ENCODE peak calls at places on chromosomes 1 and 21, in eight cellular contexts. K is ovary, O is lung, P is gastrocnemius medialis, L is MM.1S, Q is AG04450, S is SJSA1, B is spleen. G is an unnamed sample. For H3K9me3, the result is how much of the 10 kb centered on the place peaks cover.

GRCh38 chr1:155082941-155083541 is 4.4 kb downstream of the EFNA3 start:
- DNase-seq in K (peak), O (no peak), P (no peak), L (no peak), Q (no peak), S (no peak), B (peak), G (no peak)

GRCh38 chr21:38811257-38811656 is 5.5 kb downstream of the ETS2 start:
- DNase-seq in K (no peak), O (no peak), P (no peak), L (no peak), Q (peak), S (peak), B (no peak), G (no peak)

GRCh38 chr1:194103516-194104246 is 917.3 kb upstream of the B3GALT2 start:
- DNase-seq in K (no peak), O (no peak), P (no peak), L (no peak), Q (no peak), S (no peak), B (peak), G (no peak)

GRCh38 chr1:53135735-53136114 is 6.7 kb downstream of the SLC1A7 start:
- DNase-seq in K (peak), O (no peak), P (no peak), L (no peak), Q (peak), S (peak), B (peak), G (no peak)

GRCh38 chr1:75641325-75641724 is 30.4 kb upstream of the SLC44A5 start:
- DNase-seq in K (no peak), O (no peak), P (no peak), L (no peak), Q (no peak), S (no peak), B (no peak), G (no peak)

GRCh38 chr1:212495843-212496494 is 63.2 kb downstream of the NENF start:
- DNase-seq in K (no peak), O (no peak), P (no peak), L (no peak), Q (no peak), S (no peak), B (no peak), G (no peak)

GRCh38 chr1:186330758-186331157 is 44.3 kb downstream of the TPR start:
- DNase-seq in K (no peak), O (no peak), P (no peak), L (no peak), Q (no peak), S (no peak), B (no peak), G (no peak)

GRCh38 chr1:44831516-44831915 is 11.5 kb downstream of the PTCH2 start:
- DNase-seq in K (no peak), O (no peak), P (no peak), L (no peak), Q (no peak), S (no peak), B (peak), G (no peak)

GRCh38 chr1:183956559-183957188 is 80.9 kb downstream of the COLGALT2 start:
- DNase-seq in K (no peak), O (no peak), P (peak), L (peak), Q (peak), S (no peak), B (no peak), G (no peak)

GRCh38 chr1:178330153-178330552 is 166.6 kb downstream of the CLEC20A start:
- DNase-seq in K (no peak), O (no peak), P (no peak), L (no peak), Q (no peak), S (no peak), B (no peak), G (no peak)

GRCh38 chr21:41326414-41327080 is 9.9 kb downstream of the FAM3B start:
- DNase-seq in K (no peak), O (no peak), P (no peak), L (no peak), Q (no peak), S (no peak), B (no peak), G (no peak)

GRCh38 chr1:35718492-35719336 is at the start of gene C1orf216:
- DNase-seq in K (peak), O (peak), P (peak), L (peak), Q (peak), S (peak), B (peak), G (peak)

GRCh38 chr1:26791626-26792025 is 3.9 kb downstream of the PIGV start:
- DNase-seq in K (no peak), O (no peak), P (no peak), L (no peak), Q (no peak), S (no peak), B (no peak), G (no peak)

GRCh38 chr1:206706298-206706791 is 21.6 kb downstream of the MAPKAPK2 start:
- DNase-seq in K (no peak), O (no peak), P (no peak), L (no peak), Q (peak), S (peak), B (no peak), G (no peak)

GRCh38 chr1:226535626-226536025 is 12.9 kb upstream of the STUM start:
- DNase-seq in K (no peak), O (no peak), P (no peak), L (no peak), Q (no peak), S (no peak), B (no peak), G (no peak)

GRCh38 chr1:181949500-181949899 is 112.0 kb downstream of the ZNF648 start:
- DNase-seq in K (no peak), O (no peak), P (no peak), L (no peak), Q (no peak), S (no peak), B (no peak), G (no peak)

GRCh38 chr1:19433610-19433999 is 51.7 kb downstream of the CAPZB start:
- DNase-seq in K (no peak), O (no peak), P (peak), L (no peak), Q (no peak), S (no peak), B (no peak), G (no peak)

GRCh38 chr1:46522184-46522968 is 29.1 kb downstream of the KNCN start:
- DNase-seq in K (peak), O (peak), P (peak), L (no peak), Q (no peak), S (peak), B (peak), G (no peak)

GRCh38 chr1:206590025-206590834 is 22.0 kb downstream of the EIF2D start:
- DNase-seq in K (no peak), O (no peak), P (no peak), L (no peak), Q (no peak), S (no peak), B (no peak), G (no peak)

GRCh38 chr1:119253366-119253765 is 112.9 kb upstream of the WARS2 start:
- DNase-seq in K (no peak), O (no peak), P (no peak), L (no peak), Q (no peak), S (no peak), B (no peak), G (no peak)

DNA sequence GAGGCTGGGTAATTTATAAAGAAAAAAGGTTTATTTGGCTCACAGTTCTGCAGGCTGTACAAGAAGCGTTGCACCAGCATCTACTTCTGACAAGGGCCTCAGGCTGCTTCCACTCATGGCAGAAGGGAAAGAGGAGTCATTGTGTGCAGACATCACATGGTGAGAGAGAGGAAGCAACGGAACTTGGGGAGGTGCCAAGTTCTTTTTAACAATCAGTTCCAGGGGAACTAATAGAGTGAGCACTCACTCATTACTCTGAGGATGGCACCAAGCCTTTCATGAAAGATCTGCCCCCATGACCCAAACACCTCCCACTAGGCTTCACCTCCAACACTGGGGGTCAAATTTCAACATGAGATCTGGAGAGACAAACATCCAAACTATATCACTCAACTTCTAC is 77.2 kb downstream of the DDAH1 start:
- DNase-seq in K (no peak), O (no peak), P (no peak), L (no peak), Q (no peak), S (no peak), B (no peak), G (no peak)
- H3K9me3 ChIP-seq in K (under half), O (under half), P (under half), L (under half), Q (under half), S (under half), B (under half), G (under half)

DNA sequence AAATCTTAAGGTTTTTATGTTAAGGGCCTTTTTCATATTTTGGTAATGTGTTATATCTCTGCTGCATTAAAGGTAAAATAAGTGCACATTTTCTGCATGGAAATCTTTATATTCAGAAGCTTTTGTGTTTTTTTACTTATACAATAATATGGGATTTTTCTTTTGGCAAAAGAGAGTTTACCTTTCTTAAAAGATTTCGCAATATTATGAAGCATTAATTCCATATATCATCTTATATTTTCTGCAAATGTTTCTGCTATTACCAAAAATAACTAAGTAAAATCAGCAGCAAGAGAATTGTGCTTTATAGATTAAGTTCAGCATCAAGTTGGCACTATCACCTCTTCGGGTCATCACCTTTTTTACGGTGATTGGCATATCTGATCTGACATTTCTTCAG is 767.2 kb upstream of the PRMT6 start:
- DNase-seq in K (no peak), O (no peak), P (no peak), L (no peak), Q (no peak), S (no peak), B (no peak), G (no peak)
- H3K9me3 ChIP-seq in K (under half), O (under half), P (under half), L (under half), Q (under half), S (under half), B (under half), G (under half)

GRCh38 chr1:159247266-159247665 is 42.6 kb downstream of the ACKR1 start:
- DNase-seq in K (no peak), O (no peak), P (no peak), L (no peak), Q (no peak), S (no peak), B (no peak), G (no peak)

GRCh38 chr1:159250817-159251216 is 46.1 kb downstream of the ACKR1 start:
- DNase-seq in K (no peak), O (no peak), P (no peak), L (no peak), Q (no peak), S (no peak), B (no peak), G (no peak)

DNA sequence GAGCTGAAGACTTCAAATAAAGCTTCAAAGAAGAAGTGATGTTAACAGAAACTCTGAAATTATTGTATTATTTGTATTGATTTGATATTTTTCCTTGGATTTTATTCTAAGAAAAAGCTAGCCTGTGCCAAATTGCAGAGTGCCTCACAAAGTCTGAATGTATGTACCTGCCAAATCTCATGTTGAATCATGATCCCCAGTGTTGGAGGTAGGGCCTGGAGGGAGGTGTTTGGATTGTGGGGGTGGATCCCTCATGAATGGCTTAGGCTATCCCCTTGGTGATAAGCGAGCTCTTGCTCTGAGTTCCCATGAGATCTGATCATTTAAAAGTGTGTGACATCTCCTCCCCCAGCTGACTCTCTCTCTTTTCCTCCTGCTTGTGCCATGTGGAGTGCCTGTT is 43.6 kb downstream of the ACKR1 start:
- DNase-seq in K (no peak), O (no peak), P (no peak), L (no peak), Q (no peak), S (no peak), B (no peak), G (no peak)
- H3K9me3 ChIP-seq in K (under half), O (under half), P (under half), L (under half), Q (under half), S (under half), B (under half), G (under half)

GRCh38 chr1:4703646-4704045 is 49.2 kb downstream of the AJAP1 start:
- DNase-seq in K (no peak), O (no peak), P (no peak), L (no peak), Q (no peak), S (no peak), B (no peak), G (no peak)
- H3K9me3 ChIP-seq in K (under half), O (under half), P (under half), L (under half), Q (half or more), S (under half), B (under half), G (under half)

GRCh38 chr21:44650265-44650972 is 4.0 kb downstream of the KRTAP12-4 start:
- DNase-seq in K (no peak), O (peak), P (no peak), L (no peak), Q (no peak), S (no peak), B (no peak), G (no peak)

GRCh38 chr21:44654576-44654950 is at the start of gene KRTAP12-4:
- DNase-seq in K (no peak), O (no peak), P (no peak), L (no peak), Q (no peak), S (no peak), B (no peak), G (no peak)

GRCh38 chr21:44653656-44654575 is 543 bp downstream of the KRTAP12-4 start:
- DNase-seq in K (no peak), O (no peak), P (no peak), L (no peak), Q (no peak), S (no peak), B (no peak), G (peak)

GRCh38 chr21:44650973-44651675 is 3.3 kb downstream of the KRTAP12-4 start:
- DNase-seq in K (no peak), O (no peak), P (no peak), L (no peak), Q (no peak), S (no peak), B (no peak), G (no peak)

DNA sequence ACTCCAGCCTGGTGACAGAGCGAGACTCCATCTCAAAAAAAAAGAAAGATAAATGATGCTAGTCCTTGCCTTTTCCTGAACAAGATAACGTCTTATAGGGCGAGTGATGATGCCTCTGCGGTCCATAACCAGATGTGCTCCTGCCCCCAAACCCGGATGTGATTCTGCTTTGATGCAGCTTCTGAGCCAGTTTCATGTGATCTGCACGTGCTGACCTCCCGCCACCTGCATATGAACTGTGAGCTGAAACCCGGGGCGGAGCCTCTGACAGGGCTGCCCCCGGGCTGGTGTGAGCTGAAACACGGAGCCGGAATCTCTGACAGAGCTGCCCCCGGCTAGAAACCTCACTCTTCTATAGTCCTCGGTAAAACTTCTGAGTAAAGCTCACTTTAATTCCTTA is 1.3 kb downstream of the KRTAP12-4 start:
- DNase-seq in K (no peak), O (no peak), P (no peak), L (peak), Q (no peak), S (no peak), B (no peak), G (no peak)
- H3K9me3 ChIP-seq in K (under half), O (under half), P (under half), L (under half), Q (under half), S (under half), B (under half), G (under half)

DNA sequence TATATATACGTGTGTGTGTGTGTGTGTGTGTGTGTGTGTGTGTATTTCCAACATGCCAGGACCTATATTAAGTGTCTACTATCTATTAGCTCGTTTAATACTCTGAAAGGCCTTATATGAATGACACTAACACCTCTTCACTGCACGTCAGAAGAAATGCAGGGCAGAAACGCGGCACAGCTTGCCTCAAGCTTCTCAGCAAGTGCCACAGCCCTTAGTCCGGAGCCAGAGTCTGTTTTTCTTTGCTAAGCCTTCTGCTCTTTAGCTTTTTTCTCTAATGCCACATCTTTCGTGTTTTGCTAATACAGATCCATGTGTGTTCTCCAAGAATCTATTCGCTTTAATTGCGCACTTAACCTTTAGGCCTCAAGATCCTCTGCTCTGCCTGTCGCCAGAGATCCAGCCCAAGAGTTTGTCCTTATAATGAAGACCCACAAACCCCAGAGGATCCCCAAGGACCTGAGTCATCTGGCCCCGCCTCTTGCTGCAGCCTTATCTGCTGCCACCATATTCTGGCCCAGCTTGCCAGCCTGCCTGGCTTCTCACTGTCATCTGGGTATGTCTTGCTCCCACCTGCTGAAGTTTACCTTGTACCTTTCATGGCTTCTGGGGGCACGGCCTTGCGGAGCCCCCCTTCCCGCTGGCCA is 2.0 kb upstream of the TRIM58 start:
- DNase-seq in K (no peak), O (no peak), P (no peak), L (no peak), Q (no peak), S (no peak), B (no peak), G (no peak)
- H3K9me3 ChIP-seq in K (under half), O (under half), P (under half), L (under half), Q (under half), S (under half), B (under half), G (under half)

DNA sequence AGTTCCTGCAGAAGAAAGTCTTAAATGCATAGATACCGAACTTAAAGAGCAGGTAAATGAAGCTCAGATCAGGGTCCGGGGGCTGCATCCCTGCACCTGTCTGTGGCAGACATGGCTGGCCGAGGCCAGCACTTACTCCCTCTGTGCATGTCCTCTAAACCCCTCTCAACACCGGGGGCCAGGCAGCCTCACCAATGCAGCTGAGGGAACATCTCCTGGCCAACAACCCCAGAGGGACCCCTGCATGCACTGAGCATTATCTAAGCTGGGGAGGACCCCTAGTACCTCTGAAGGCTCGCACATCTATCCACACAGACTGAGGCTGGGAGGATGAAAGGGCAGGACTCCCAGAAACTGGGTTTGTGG is 18.4 kb downstream of the TTC34 start:
- DNase-seq in K (no peak), O (no peak), P (no peak), L (no peak), Q (no peak), S (peak), B (peak), G (no peak)
- H3K9me3 ChIP-seq in K (under half), O (under half), P (under half), L (under half), Q (half or more), S (under half), B (under half), G (under half)